ENCODE peak calls at places on chromosome 18, in eight cellular contexts. E is A549, I is GM23338, A is heart left ventricle, N is left ventricle myocardium inferior, C is HCT116, W is SK-N-SH, K is stomach. S is an unnamed sample. For H3K4me1, the result is how much of the 10 kb centered on the place peaks cover.

GRCh38 chr18:8389391-8390340 is 219.6 kb upstream of the RAB12 start:
- DNase-seq in C (peak), N (peak), K (peak), E (peak), A (peak), I (peak), W (peak), S (peak)

GRCh38 chr18:45785015-45785597 is 40.4 kb upstream of the SIGLEC15 start:
- DNase-seq in K (no peak), W (no peak), E (no peak), A (no peak), I (no peak), C (no peak), N (no peak), S (peak)

GRCh38 chr18:13581496-13581895 is 144.9 kb downstream of the FAM210A start:
- DNase-seq in K (no peak), E (no peak), I (no peak), W (no peak), C (no peak), N (no peak), A (no peak), S (no peak)

GRCh38 chr18:24022141-24022540 is 7.6 kb downstream of the TTC39C start:
- DNase-seq in I (no peak), K (no peak), E (no peak), C (no peak), A (no peak), N (no peak), W (no peak), S (peak)

GRCh38 chr18:74861154-74861553 is 263.5 kb downstream of the ZNF407 start:
- DNase-seq in A (no peak), I (no peak), C (no peak), W (no peak), E (no peak), K (no peak), N (no peak), S (no peak)

GRCh38 chr18:58639751-58640427 is 11.0 kb upstream of the ALPK2 start:
- DNase-seq in E (no peak), N (no peak), C (no peak), W (no peak), A (no peak), I (peak), K (no peak), S (no peak)

GRCh38 chr18:70491734-70492348 is 203.0 kb downstream of the SOCS6 start:
- DNase-seq in A (peak), N (no peak), C (peak), K (peak), E (peak), W (peak), I (peak), S (peak)

GRCh38 chr18:21901423-21901822 is 160.8 kb downstream of the MIB1 start:
- DNase-seq in I (no peak), A (no peak), C (no peak), N (no peak), W (no peak), K (no peak), E (no peak), S (no peak)

GRCh38 chr18:61554117-61554776 is 221.0 kb downstream of the CDH20 start:
- DNase-seq in I (peak), E (no peak), W (no peak), A (no peak), N (no peak), C (no peak), K (no peak), S (no peak)

GRCh38 chr18:79600141-79600540 is 79.5 kb upstream of the CTDP1 start:
- DNase-seq in C (no peak), I (no peak), K (no peak), E (no peak), A (no peak), W (no peak), N (peak), S (no peak)

GRCh38 chr18:68660355-68661183 is 54.3 kb downstream of the TMX3 start:
- DNase-seq in K (no peak), N (no peak), A (no peak), E (peak), W (peak), C (peak), I (peak), S (no peak)

GRCh38 chr18:10689231-10689953 is 163.6 kb downstream of the NAPG start:
- DNase-seq in W (no peak), A (no peak), K (no peak), C (no peak), I (no peak), E (no peak), N (no peak), S (no peak)

GRCh38 chr18:72542993-72543361 is 1.2 kb downstream of the CBLN2 start:
- DNase-seq in E (no peak), C (no peak), W (peak), I (peak), N (no peak), K (no peak), A (no peak), S (no peak)

GRCh38 chr18:57002627-57003026 is 144.3 kb upstream of the BOD1L2 start:
- DNase-seq in K (no peak), N (no peak), E (no peak), W (no peak), I (no peak), A (no peak), C (no peak), S (no peak)

GRCh38 chr18:44725300-44726096 is 44.8 kb downstream of the SETBP1 start:
- DNase-seq in A (peak), C (no peak), E (no peak), W (no peak), K (no peak), I (no peak), N (no peak), S (peak)

GRCh38 chr18:79943608-79944125 is 7.8 kb downstream of the SLC66A2 start:
- DNase-seq in A (no peak), K (no peak), W (no peak), I (no peak), N (no peak), C (no peak), E (no peak), S (no peak)

GRCh38 chr18:38752430-38752829 is 1186.8 kb upstream of the CELF4 start:
- DNase-seq in N (no peak), E (no peak), W (no peak), A (no peak), K (no peak), I (no peak), C (no peak), S (no peak)

GRCh38 chr18:25313274-25313673 is 38.7 kb downstream of the ZNF521 start:
- DNase-seq in E (no peak), A (no peak), I (no peak), N (no peak), W (no peak), K (no peak), C (no peak), S (no peak)

GRCh38 chr18:63562284-63562683 is 20.1 kb downstream of the SERPINB12 start:
- DNase-seq in A (no peak), W (no peak), C (no peak), E (no peak), N (no peak), K (no peak), I (no peak), S (no peak)

GRCh38 chr18:58687871-58688308 is 16.6 kb downstream of the MALT1 start:
- DNase-seq in W (no peak), C (no peak), A (no peak), K (no peak), N (no peak), I (no peak), E (no peak), S (peak)

GRCh38 chr18:73954267-73954666 is 193.4 kb downstream of the FBXO15 start:
- DNase-seq in N (no peak), C (no peak), K (no peak), W (no peak), A (no peak), I (no peak), E (no peak), S (peak)

GRCh38 chr18:8254664-8255063 is 354.6 kb upstream of the RAB12 start:
- DNase-seq in E (no peak), A (no peak), W (no peak), C (no peak), K (no peak), N (no peak), I (no peak), S (no peak)

GRCh38 chr18:79784965-79785770 is 12.6 kb upstream of the KCNG2 start:
- DNase-seq in C (no peak), A (no peak), K (no peak), W (no peak), E (no peak), I (no peak), N (no peak), S (no peak)

GRCh38 chr18:44341759-44342158 is 338.9 kb upstream of the SETBP1 start:
- DNase-seq in E (no peak), I (no peak), C (no peak), W (no peak), A (no peak), K (no peak), N (no peak), S (no peak)

GRCh38 chr18:7300971-7301553 is 70.2 kb downstream of the LRRC30 start:
- DNase-seq in I (no peak), K (no peak), N (no peak), A (no peak), W (no peak), C (no peak), E (no peak), S (no peak)

GRCh38 chr18:13481331-13481730 is 245.0 kb downstream of the FAM210A start:
- DNase-seq in K (no peak), A (no peak), W (no peak), I (no peak), C (no peak), N (no peak), E (no peak), S (no peak)

GRCh38 chr18:23230688-23231087 is 95.4 kb downstream of the CABLES1 start:
- DNase-seq in I (no peak), W (no peak), A (no peak), N (no peak), E (no peak), K (no peak), C (no peak), S (no peak)

GRCh38 chr18:53426656-53427055 is 797.8 kb downstream of the MBD2 start:
- DNase-seq in I (no peak), C (no peak), A (no peak), N (no peak), E (no peak), W (no peak), K (no peak), S (no peak)

GRCh38 chr18:79912994-79913831 is 38.2 kb downstream of the SLC66A2 start:
- DNase-seq in I (no peak), A (no peak), N (no peak), K (no peak), E (no peak), C (no peak), W (no peak), S (no peak)

GRCh38 chr18:48852792-48853191 is 98.0 kb downstream of the SMAD7 start:
- DNase-seq in W (no peak), N (no peak), C (no peak), I (no peak), A (no peak), E (no peak), K (no peak), S (no peak)

GRCh38 chr18:9038277-9038871 is 64.1 kb upstream of the NDUFV2 start:
- DNase-seq in N (no peak), W (no peak), K (no peak), A (no peak), I (no peak), E (no peak), C (no peak), S (no peak)

DNA sequence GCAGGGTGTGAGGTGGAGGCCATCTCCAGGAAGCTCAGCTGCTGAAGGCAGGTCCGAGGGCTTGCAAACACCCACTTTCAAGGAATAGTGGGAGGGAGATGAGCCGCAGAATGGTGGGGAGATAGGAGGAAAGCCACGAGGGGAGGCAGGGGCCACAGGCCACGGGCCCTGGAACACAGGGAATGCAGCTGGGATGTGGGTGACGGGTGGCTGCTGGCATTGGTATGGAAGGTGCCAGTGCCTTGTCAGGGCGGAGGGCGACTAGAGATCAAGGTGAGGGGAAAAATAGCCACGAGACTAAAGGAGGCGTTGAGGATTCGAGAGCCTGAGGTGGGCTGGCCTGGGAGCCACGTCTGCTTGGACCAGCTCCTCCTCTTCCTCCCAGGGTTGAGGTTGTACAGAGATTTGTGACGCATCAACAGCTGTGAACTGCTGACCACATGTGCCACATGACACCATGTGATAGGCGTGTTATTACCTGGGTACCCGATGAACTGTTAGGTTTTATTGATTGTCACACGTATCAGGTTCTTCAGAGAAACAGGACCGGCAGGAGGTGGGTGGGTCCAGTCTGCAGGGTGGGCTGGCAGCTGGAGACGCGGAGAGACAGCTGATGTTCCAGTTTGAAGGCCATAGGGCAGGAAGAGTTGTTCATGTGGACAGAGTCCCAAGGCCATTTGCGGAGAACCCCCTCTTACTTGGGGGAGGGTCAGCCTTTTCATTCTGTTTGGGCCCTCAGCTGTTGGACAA is 9.9 kb downstream of the IMPA2 start:
- DNase-seq in W (no peak), N (no peak), E (no peak), K (no peak), A (no peak), I (no peak), C (no peak), S (no peak)
- H3K4me1 ChIP-seq in W (under half), N (half or more), E (half or more), K (half or more), A (under half), I (under half), C (under half), S (under half)

DNA sequence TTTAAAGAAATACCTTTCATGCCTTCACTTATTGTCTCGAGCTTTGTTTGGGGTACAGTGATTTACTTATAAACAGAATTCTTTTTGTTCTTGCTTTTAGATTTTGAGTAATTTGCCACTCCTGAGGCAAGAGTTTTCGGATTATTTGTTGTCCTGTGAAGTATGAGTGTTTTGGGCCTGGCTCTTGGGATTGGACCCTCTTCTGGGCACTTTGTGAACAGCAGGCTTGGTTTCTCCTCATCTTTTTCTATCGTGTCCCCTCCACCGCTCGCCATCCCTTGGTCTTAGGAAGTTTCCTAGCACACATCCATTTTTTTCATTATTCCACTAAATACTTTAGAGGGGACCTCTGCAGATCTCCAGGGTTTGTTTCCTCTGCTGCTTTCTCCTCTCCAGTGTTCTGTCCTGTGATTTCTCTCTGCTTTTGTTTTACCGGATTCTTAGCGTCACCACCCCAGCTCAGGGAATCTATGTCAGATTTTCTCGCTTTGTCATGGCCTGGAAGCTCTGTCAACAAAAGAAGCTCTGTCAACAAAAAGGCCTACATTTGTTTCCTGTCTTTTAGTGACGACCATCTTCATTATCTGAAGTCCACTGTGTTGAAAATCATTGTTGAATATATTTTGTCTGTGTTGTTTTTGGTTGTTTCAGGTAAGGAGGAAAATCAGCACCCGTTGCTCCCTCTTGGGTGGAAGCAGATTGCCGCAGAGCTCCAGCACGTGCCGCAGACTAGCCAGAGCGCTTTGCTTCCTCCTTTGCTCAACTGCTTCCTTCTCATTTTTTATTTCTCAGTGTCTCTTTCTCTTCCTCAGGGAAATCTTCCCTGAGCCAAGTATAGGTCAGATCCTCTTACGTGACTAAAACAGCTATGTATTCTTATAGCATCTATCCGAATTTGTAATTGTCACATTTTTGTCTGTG is 27.8 kb downstream of the ANKRD62 start:
- DNase-seq in K (no peak), E (peak), N (no peak), C (peak), I (peak), W (no peak), A (no peak), S (no peak)
- TF ChIP-seq CTCF in K (no peak), E (peak), N (peak), C (peak), I (peak), W (peak), A (no peak), S (peak)

GRCh38 chr18:59715966-59716369 is 18.7 kb upstream of the CCBE1 start:
- DNase-seq in N (no peak), I (no peak), W (no peak), C (peak), A (no peak), E (peak), K (no peak), S (no peak)
- H3K4me1 ChIP-seq in N (under half), I (under half), W (under half), C (under half), A (under half), E (under half), K (under half), S (under half)

DNA sequence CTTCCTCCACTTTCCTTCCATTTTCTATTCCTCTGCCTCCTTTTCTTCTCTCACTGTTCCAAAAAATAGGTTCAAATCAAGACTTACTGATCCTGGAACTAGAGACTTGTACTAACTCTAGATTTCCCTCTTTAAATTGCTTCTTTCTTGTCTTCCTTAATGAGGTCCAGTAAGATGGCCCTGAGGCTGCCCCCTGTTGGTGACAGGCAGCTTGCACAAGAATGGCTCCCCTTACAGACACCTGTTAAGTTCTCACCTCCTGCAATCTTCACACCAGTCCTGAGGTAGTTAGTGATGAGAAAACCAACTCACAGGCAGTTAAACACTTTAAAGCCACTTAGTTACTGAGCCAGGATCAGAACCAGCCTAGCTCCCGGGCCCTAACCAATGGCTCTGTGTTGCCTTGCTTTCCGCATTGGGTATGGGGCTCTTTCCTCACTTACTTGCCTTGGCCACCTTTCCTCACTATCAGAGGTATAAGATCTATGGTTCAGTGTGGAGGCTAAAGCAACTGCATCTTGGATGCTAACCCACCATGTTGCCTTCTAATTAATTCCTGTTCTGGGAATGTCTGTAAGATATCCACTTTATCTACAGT is 130.6 kb downstream of the AKAIN1 start:
- DNase-seq in A (no peak), E (peak), I (peak), W (peak), C (no peak), K (no peak), N (no peak), S (peak)
- TF ChIP-seq CTCF in A (no peak), E (no peak), I (peak), W (peak), C (peak), K (no peak), N (peak), S (peak)

GRCh38 chr18:28091197-28091596 is 85.7 kb downstream of the CDH2 start:
- DNase-seq in K (no peak), W (no peak), N (no peak), I (no peak), A (no peak), E (no peak), C (no peak), S (no peak)

GRCh38 chr18:28086530-28087172 is 90.3 kb downstream of the CDH2 start:
- DNase-seq in K (no peak), N (no peak), I (peak), C (no peak), A (no peak), W (no peak), E (no peak), S (no peak)

GRCh38 chr18:28088477-28088876 is 88.5 kb downstream of the CDH2 start:
- DNase-seq in N (no peak), K (no peak), E (no peak), C (no peak), W (no peak), I (peak), A (no peak), S (no peak)

GRCh38 chr18:28081516-28081915 is 95.4 kb downstream of the CDH2 start:
- DNase-seq in I (no peak), A (no peak), N (no peak), E (no peak), C (no peak), K (no peak), W (no peak), S (no peak)

DNA sequence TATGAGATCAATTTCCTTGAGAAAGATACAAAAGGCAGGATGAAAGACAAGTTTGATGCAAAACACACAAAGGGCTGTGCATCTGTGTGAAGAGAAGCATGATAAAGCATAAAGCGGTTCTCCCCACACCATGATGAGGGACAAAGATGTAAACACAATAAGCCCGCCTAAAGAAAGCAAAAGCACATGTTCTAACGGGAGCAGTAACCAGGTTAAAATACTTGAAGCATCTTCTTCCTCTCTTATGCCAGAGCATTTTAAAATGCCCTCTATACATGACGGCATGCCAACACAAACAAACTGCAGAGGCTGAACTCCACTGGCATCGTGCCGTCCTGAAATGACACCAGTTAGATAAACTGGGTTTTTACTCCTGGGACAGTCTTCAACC is 89.8 kb downstream of the CDH2 start:
- DNase-seq in E (no peak), C (no peak), W (peak), I (no peak), N (no peak), K (peak), A (peak), S (no peak)
- H3K4me1 ChIP-seq in E (half or more), C (under half), W (under half), I (under half), N (half or more), K (under half), A (half or more), S (under half)

S was measured in DND-41.